ENCODE peak calls at places on chromosomes 13 and 19, in four cellular contexts. B is left ventricle myocardium inferior, J is lung, C is mucosa of descending colon. Y is an unnamed sample.

GRCh38 chr19:10884273-10884672 is 12.9 kb downstream of the CARM1 start:
- DNase-seq in B (no peak), J (no peak), C (no peak), Y (peak; percentile 43)

GRCh38 chr13:25951831-25952230 is 100.0 kb downstream of the SHISA2 start:
- DNase-seq in B (no peak), J (no peak), C (no peak), Y (no peak)

GRCh38 chr19:18596752-18597157 is 8.2 kb downstream of the REX1BD start:
- DNase-seq in B (peak; percentile 53), J (peak; percentile 46), C (peak; percentile 76), Y (no peak)

GRCh38 chr19:54128796-54129616 is 8.6 kb upstream of the CNOT3 start:
- DNase-seq in B (no peak), J (no peak), C (no peak), Y (no peak)

GRCh38 chr19:14091885-14092462 is 1.4 kb upstream of the SAMD1 start:
- DNase-seq in B (no peak), J (no peak), C (no peak), Y (no peak)

GRCh38 chr19:47729468-47729798 is 15.9 kb upstream of the NOP53 start:
- DNase-seq in B (peak; percentile 64), J (peak; percentile 87), C (peak; percentile 49), Y (peak; percentile 88)

GRCh38 chr19:18768046-18768771 is 22.9 kb downstream of the COMP start:
- DNase-seq in B (no peak), J (no peak), C (no peak), Y (no peak)

GRCh38 chr19:24046550-24046949 is 40.4 kb upstream of the ZNF254 start:
- DNase-seq in B (no peak), J (no peak), C (no peak), Y (no peak)

GRCh38 chr13:110214637-110215036 is 92.3 kb downstream of the COL4A1 start:
- DNase-seq in B (no peak), J (no peak), C (no peak), Y (no peak)

GRCh38 chr19:2905918-2906519 is 5.3 kb downstream of the ZNF57 start:
- DNase-seq in B (no peak), J (no peak), C (peak; percentile 53), Y (no peak)

DNA sequence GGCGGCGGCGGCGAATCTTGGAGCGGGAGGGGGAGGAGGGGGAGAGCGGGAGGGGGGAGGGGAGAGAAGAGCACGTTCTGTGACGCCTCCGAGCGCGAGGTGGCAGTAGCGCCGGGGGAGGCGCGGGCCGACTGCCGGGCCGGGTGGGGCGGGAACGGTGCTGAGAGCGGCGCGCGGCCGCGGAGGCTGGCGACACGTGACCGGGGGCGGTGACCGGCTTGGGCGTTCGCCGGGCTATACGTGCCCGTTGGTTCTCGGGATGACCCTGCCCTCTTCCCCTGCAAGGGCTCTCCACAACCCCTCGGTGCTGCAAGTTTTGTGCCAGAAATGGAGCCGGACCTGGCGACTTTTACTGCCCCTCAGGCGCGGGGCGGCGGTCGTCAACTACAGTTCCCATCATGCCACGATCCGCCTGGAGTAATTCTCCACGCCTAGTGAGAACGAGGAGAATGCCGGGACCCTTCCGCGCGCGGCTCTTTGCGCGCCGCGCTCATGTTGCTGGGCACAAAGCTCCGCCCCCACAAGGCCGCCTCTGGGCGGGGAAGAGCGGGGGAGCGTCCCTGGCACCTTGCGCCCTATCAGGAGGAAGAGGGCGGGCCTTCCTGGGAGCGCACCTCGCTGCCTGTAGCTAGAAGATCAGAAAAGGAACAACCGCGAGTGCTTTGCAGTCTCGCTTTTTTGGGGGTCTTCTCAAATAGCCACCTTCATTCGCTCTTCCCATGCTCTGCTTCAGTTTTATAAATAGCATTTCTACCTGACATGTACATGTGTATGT is at the start of gene KPNA3:
- DNase-seq in B (peak; percentile 96), J (peak; percentile 95), C (peak; percentile 97), Y (peak; percentile 92)
- TF ChIP-seq CTCF in B (peak; percentile 22), J (no peak), C (peak; percentile 43), Y (no peak)

DNA sequence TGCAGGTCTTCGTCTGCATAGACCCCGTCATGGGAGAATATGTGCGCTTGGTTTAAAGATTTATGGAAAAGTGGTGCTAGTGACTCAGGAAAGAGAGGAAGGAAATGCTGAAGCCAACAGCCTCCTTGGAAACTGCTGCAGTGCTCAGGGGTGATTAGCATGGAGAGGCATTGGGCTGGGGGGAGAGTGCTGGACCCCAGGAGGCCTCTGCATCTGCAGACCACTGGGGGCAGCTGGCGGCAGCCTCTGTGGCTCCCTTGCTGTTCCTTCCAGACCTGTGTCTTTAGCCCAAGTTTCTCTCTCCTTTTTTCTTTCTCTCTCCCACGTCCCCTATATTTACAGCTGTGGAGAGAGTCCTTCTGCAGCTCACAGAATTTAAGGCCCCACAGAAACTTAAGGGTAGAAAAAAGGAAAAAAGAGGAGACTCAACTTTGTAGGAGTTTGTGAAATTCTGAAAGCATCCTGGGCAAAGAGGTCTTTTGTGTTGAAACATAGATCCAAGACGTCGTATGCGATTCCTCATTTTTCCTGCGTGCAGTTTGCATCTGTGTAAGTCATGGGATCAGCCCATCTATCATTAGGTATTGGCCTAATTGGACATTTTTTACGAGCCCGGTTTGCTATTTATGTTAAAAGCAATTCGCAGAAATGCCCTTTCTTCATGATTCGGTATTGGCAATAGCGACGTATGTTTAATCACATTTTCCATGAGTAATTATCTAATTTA is 116.2 kb upstream of the ZNF536 start:
- DNase-seq in B (no peak), J (no peak), C (no peak), Y (no peak)
- TF ChIP-seq CTCF in B (no peak), J (no peak), C (no peak), Y (no peak)

GRCh38 chr19:50008532-50008931 is 16.6 kb downstream of the VRK3 start:
- DNase-seq in B (peak; percentile 24), J (no peak), C (peak; percentile 44), Y (no peak)
- TF ChIP-seq CTCF in B (peak; percentile 12), J (no peak), C (no peak), Y (no peak)

GRCh38 chr19:6259312-6259861 is 20.4 kb downstream of the MLLT1 start:
- DNase-seq in B (no peak), J (no peak), C (no peak), Y (no peak)

GRCh38 chr19:6262519-6262918 is 17.3 kb downstream of the MLLT1 start:
- DNase-seq in B (no peak), J (no peak), C (no peak), Y (no peak)

GRCh38 chr19:6260376-6260775 is 19.4 kb downstream of the MLLT1 start:
- DNase-seq in B (no peak), J (no peak), C (peak; percentile 21), Y (no peak)

GRCh38 chr19:6261883-6262282 is 17.9 kb downstream of the MLLT1 start:
- DNase-seq in B (no peak), J (no peak), C (peak; percentile 21), Y (no peak)

DNA sequence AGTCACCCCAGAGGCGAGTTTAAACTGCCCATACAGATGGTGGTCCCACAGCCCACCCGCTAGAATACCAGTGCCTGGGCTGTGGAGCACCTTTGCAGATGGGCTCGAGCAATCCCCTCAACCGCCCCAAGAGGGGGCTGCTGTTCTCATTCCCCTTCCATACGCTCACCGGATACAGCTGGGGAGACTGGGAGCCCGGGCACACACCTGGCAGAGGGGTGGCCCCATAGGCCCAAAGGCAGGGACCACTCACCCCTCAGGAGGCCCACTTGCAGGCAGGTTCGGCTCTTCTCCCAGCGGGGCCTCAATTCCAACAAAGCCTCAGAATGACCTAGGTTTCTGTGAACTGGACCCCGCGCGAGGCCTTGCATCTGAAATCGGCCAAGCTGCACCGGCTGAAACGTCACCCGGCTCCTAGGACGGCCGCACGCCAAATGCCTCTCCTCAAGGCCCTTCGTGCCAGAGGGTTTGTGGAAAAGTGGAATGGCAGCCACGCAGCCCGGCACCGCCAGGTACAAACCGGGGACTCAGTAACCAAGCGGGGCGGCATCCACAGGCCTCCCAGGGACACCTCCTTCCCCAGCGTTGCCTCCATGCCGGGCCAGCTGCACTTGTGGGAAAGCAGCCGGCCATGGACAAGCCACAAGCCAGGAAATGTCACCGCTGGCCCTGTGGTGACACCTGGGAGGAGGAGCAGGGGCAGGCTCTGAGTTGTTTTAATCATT is 18.7 kb downstream of the MLLT1 start:
- DNase-seq in B (no peak), J (no peak), C (peak; percentile 49), Y (no peak)
- TF ChIP-seq CTCF in B (peak; percentile 69), J (no peak), C (no peak), Y (peak; percentile 34)

GRCh38 chr19:27775395-27775794 is 1437.6 kb downstream of the UQCRFS1 start:
- DNase-seq in B (no peak), J (no peak), C (no peak), Y (no peak)
- TF ChIP-seq CTCF in B (no peak), J (no peak), C (no peak), Y (no peak)

GRCh38 chr13:20006206-20006605 is 47.7 kb downstream of the ZMYM2 start:
- DNase-seq in B (no peak), J (no peak), C (no peak), Y (peak; percentile 50)
- TF ChIP-seq CTCF in B (no peak), J (no peak), C (no peak), Y (no peak)

Y was measured in astrocyte.